ENCODE peak calls at places on chromosomes 5 and 9, in ten cellular contexts. One of them, this sample, is unnamed.

GRCh38 chr5:1067141-1068121 is 44.4 kb downstream of the SLC12A7 start:
- DNase-seq in NCI-H2029 treated with DMSO at 0.1 percent for 48 hours: no peak
- DNase-seq in tibial artery: no peak
- DNase-seq in stimulated activated effector memory CD8-positive, alpha-beta T cell treated with anti-CD3 and anti-CD28 coated beads, Interleukin-12 subunit alpha, Interleukin-12 subunit beta, amount 100 ng/mL, for 72 hours: no peak
- DNase-seq in T1000: no peak
- DNase-seq in H7: peak
- DNase-seq in K562: peak
- DNase-seq in NCI-H1436 treated with DMSO at 0.1 percent for 48 hours: no peak
- DNase-seq in HTR-8/SVneo: no peak
- DNase-seq in NCI-H524: no peak
- DNase-seq in this sample: no peak

GRCh38 chr5:31611002-31611401 is 27.9 kb upstream of the PDZD2 start:
- DNase-seq in HTR-8/SVneo: no peak
- DNase-seq in tibial artery: no peak
- DNase-seq in stimulated activated effector memory CD8-positive, alpha-beta T cell treated with anti-CD3 and anti-CD28 coated beads, Interleukin-12 subunit alpha, Interleukin-12 subunit beta, amount 100 ng/mL, for 72 hours: no peak
- DNase-seq in K562: no peak
- DNase-seq in H7: no peak
- DNase-seq in NCI-H524: no peak
- DNase-seq in NCI-H2029 treated with DMSO at 0.1 percent for 48 hours: no peak
- DNase-seq in NCI-H1436 treated with DMSO at 0.1 percent for 48 hours: no peak
- DNase-seq in T1000: no peak
- DNase-seq in this sample: no peak

GRCh38 chr5:160166069-160166972 is 47.1 kb upstream of the PWWP2A start:
- DNase-seq in tibial artery: no peak
- DNase-seq in NCI-H1436 treated with DMSO at 0.1 percent for 48 hours: no peak
- DNase-seq in NCI-H524: no peak
- DNase-seq in K562: no peak
- DNase-seq in stimulated activated effector memory CD8-positive, alpha-beta T cell treated with anti-CD3 and anti-CD28 coated beads, Interleukin-12 subunit alpha, Interleukin-12 subunit beta, amount 100 ng/mL, for 72 hours: no peak
- DNase-seq in T1000: no peak
- DNase-seq in H7: peak
- DNase-seq in NCI-H2029 treated with DMSO at 0.1 percent for 48 hours: no peak
- DNase-seq in HTR-8/SVneo: no peak
- DNase-seq in this sample: no peak

GRCh38 chr9:70049672-70050271 is 6.1 kb downstream of the MAMDC2 start:
- DNase-seq in tibial artery: peak
- DNase-seq in T1000: no peak
- DNase-seq in NCI-H2029 treated with DMSO at 0.1 percent for 48 hours: no peak
- DNase-seq in NCI-H524: no peak
- DNase-seq in H7: no peak
- DNase-seq in stimulated activated effector memory CD8-positive, alpha-beta T cell treated with anti-CD3 and anti-CD28 coated beads, Interleukin-12 subunit alpha, Interleukin-12 subunit beta, amount 100 ng/mL, for 72 hours: no peak
- DNase-seq in HTR-8/SVneo: no peak
- DNase-seq in NCI-H1436 treated with DMSO at 0.1 percent for 48 hours: no peak
- DNase-seq in K562: no peak
- DNase-seq in this sample: no peak

GRCh38 chr9:120043448-120043847 is 536.5 kb downstream of the CDK5RAP2 start:
- DNase-seq in T1000: no peak
- DNase-seq in K562: no peak
- DNase-seq in NCI-H1436 treated with DMSO at 0.1 percent for 48 hours: peak
- DNase-seq in stimulated activated effector memory CD8-positive, alpha-beta T cell treated with anti-CD3 and anti-CD28 coated beads, Interleukin-12 subunit alpha, Interleukin-12 subunit beta, amount 100 ng/mL, for 72 hours: no peak
- DNase-seq in HTR-8/SVneo: no peak
- DNase-seq in H7: no peak
- DNase-seq in NCI-H524: peak
- DNase-seq in NCI-H2029 treated with DMSO at 0.1 percent for 48 hours: peak
- DNase-seq in tibial artery: no peak
- DNase-seq in this sample: no peak

GRCh38 chr5:63911871-63912270 is 50.4 kb downstream of the HTR1A start:
- DNase-seq in T1000: no peak
- DNase-seq in H7: no peak
- DNase-seq in NCI-H2029 treated with DMSO at 0.1 percent for 48 hours: no peak
- DNase-seq in tibial artery: no peak
- DNase-seq in NCI-H1436 treated with DMSO at 0.1 percent for 48 hours: no peak
- DNase-seq in stimulated activated effector memory CD8-positive, alpha-beta T cell treated with anti-CD3 and anti-CD28 coated beads, Interleukin-12 subunit alpha, Interleukin-12 subunit beta, amount 100 ng/mL, for 72 hours: no peak
- DNase-seq in NCI-H524: no peak
- DNase-seq in HTR-8/SVneo: no peak
- DNase-seq in K562: no peak
- DNase-seq in this sample: no peak

GRCh38 chr5:10441992-10442435 is 335 bp downstream of the ROPN1L start:
- DNase-seq in T1000: no peak
- DNase-seq in HTR-8/SVneo: peak
- DNase-seq in NCI-H2029 treated with DMSO at 0.1 percent for 48 hours: no peak
- DNase-seq in H7: no peak
- DNase-seq in NCI-H524: no peak
- DNase-seq in K562: no peak
- DNase-seq in NCI-H1436 treated with DMSO at 0.1 percent for 48 hours: no peak
- DNase-seq in tibial artery: no peak
- DNase-seq in stimulated activated effector memory CD8-positive, alpha-beta T cell treated with anti-CD3 and anti-CD28 coated beads, Interleukin-12 subunit alpha, Interleukin-12 subunit beta, amount 100 ng/mL, for 72 hours: no peak
- DNase-seq in this sample: no peak

GRCh38 chr5:25448646-25449045 is 803.9 kb upstream of the CDH10 start:
- DNase-seq in NCI-H2029 treated with DMSO at 0.1 percent for 48 hours: no peak
- DNase-seq in H7: no peak
- DNase-seq in HTR-8/SVneo: no peak
- DNase-seq in tibial artery: no peak
- DNase-seq in T1000: no peak
- DNase-seq in NCI-H524: no peak
- DNase-seq in stimulated activated effector memory CD8-positive, alpha-beta T cell treated with anti-CD3 and anti-CD28 coated beads, Interleukin-12 subunit alpha, Interleukin-12 subunit beta, amount 100 ng/mL, for 72 hours: no peak
- DNase-seq in K562: no peak
- DNase-seq in NCI-H1436 treated with DMSO at 0.1 percent for 48 hours: no peak
- DNase-seq in this sample: no peak

GRCh38 chr9:37969130-37969529 is 65.2 kb upstream of the SLC25A51 start:
- DNase-seq in NCI-H524: no peak
- DNase-seq in NCI-H2029 treated with DMSO at 0.1 percent for 48 hours: no peak
- DNase-seq in NCI-H1436 treated with DMSO at 0.1 percent for 48 hours: no peak
- DNase-seq in HTR-8/SVneo: no peak
- DNase-seq in H7: no peak
- DNase-seq in stimulated activated effector memory CD8-positive, alpha-beta T cell treated with anti-CD3 and anti-CD28 coated beads, Interleukin-12 subunit alpha, Interleukin-12 subunit beta, amount 100 ng/mL, for 72 hours: no peak
- DNase-seq in tibial artery: no peak
- DNase-seq in T1000: no peak
- DNase-seq in K562: no peak
- DNase-seq in this sample: no peak

GRCh38 chr9:89746385-89747116 is 141.7 kb downstream of the GADD45G start:
- DNase-seq in K562: no peak
- DNase-seq in NCI-H2029 treated with DMSO at 0.1 percent for 48 hours: no peak
- DNase-seq in T1000: no peak
- DNase-seq in NCI-H524: peak
- DNase-seq in tibial artery: peak
- DNase-seq in HTR-8/SVneo: no peak
- DNase-seq in NCI-H1436 treated with DMSO at 0.1 percent for 48 hours: no peak
- DNase-seq in H7: no peak
- DNase-seq in stimulated activated effector memory CD8-positive, alpha-beta T cell treated with anti-CD3 and anti-CD28 coated beads, Interleukin-12 subunit alpha, Interleukin-12 subunit beta, amount 100 ng/mL, for 72 hours: no peak
- DNase-seq in this sample: no peak

GRCh38 chr5:59496524-59497134 is 396.9 kb downstream of the PDE4D start:
- DNase-seq in K562: peak
- DNase-seq in tibial artery: no peak
- DNase-seq in NCI-H1436 treated with DMSO at 0.1 percent for 48 hours: no peak
- DNase-seq in NCI-H524: no peak
- DNase-seq in NCI-H2029 treated with DMSO at 0.1 percent for 48 hours: no peak
- DNase-seq in stimulated activated effector memory CD8-positive, alpha-beta T cell treated with anti-CD3 and anti-CD28 coated beads, Interleukin-12 subunit alpha, Interleukin-12 subunit beta, amount 100 ng/mL, for 72 hours: no peak
- DNase-seq in T1000: no peak
- DNase-seq in HTR-8/SVneo: no peak
- DNase-seq in H7: peak
- DNase-seq in this sample: no peak

GRCh38 chr5:8827701-8828100 is 718.2 kb downstream of the SEMA5A start:
- DNase-seq in H7: no peak
- DNase-seq in tibial artery: no peak
- DNase-seq in NCI-H524: no peak
- DNase-seq in NCI-H2029 treated with DMSO at 0.1 percent for 48 hours: no peak
- DNase-seq in HTR-8/SVneo: no peak
- DNase-seq in K562: no peak
- DNase-seq in NCI-H1436 treated with DMSO at 0.1 percent for 48 hours: no peak
- DNase-seq in stimulated activated effector memory CD8-positive, alpha-beta T cell treated with anti-CD3 and anti-CD28 coated beads, Interleukin-12 subunit alpha, Interleukin-12 subunit beta, amount 100 ng/mL, for 72 hours: no peak
- DNase-seq in T1000: no peak
- DNase-seq in this sample: no peak

GRCh38 chr9:134502261-134503211 is 139.1 kb upstream of the COL5A1 start:
- DNase-seq in NCI-H524: peak
- DNase-seq in tibial artery: peak
- DNase-seq in NCI-H1436 treated with DMSO at 0.1 percent for 48 hours: no peak
- DNase-seq in T1000: peak
- DNase-seq in HTR-8/SVneo: peak
- DNase-seq in H7: peak
- DNase-seq in NCI-H2029 treated with DMSO at 0.1 percent for 48 hours: no peak
- DNase-seq in K562: no peak
- DNase-seq in stimulated activated effector memory CD8-positive, alpha-beta T cell treated with anti-CD3 and anti-CD28 coated beads, Interleukin-12 subunit alpha, Interleukin-12 subunit beta, amount 100 ng/mL, for 72 hours: no peak
- DNase-seq in this sample: no peak

GRCh38 chr9:26939934-26940711 is 6.9 kb downstream of the PLAA start:
- DNase-seq in NCI-H1436 treated with DMSO at 0.1 percent for 48 hours: no peak
- DNase-seq in T1000: no peak
- DNase-seq in NCI-H2029 treated with DMSO at 0.1 percent for 48 hours: no peak
- DNase-seq in stimulated activated effector memory CD8-positive, alpha-beta T cell treated with anti-CD3 and anti-CD28 coated beads, Interleukin-12 subunit alpha, Interleukin-12 subunit beta, amount 100 ng/mL, for 72 hours: no peak
- DNase-seq in tibial artery: no peak
- DNase-seq in NCI-H524: no peak
- DNase-seq in HTR-8/SVneo: no peak
- DNase-seq in K562: no peak
- DNase-seq in H7: no peak
- DNase-seq in this sample: no peak

GRCh38 chr9:109600142-109600541 is 102.0 kb upstream of the PTPN3 start:
- DNase-seq in stimulated activated effector memory CD8-positive, alpha-beta T cell treated with anti-CD3 and anti-CD28 coated beads, Interleukin-12 subunit alpha, Interleukin-12 subunit beta, amount 100 ng/mL, for 72 hours: no peak
- DNase-seq in NCI-H2029 treated with DMSO at 0.1 percent for 48 hours: no peak
- DNase-seq in tibial artery: no peak
- DNase-seq in NCI-H524: no peak
- DNase-seq in T1000: peak
- DNase-seq in K562: no peak
- DNase-seq in HTR-8/SVneo: peak
- DNase-seq in NCI-H1436 treated with DMSO at 0.1 percent for 48 hours: no peak
- DNase-seq in H7: peak
- DNase-seq in this sample: no peak

GRCh38 chr9:38181866-38182265 is 112.8 kb upstream of the SHB start:
- DNase-seq in T1000: no peak
- DNase-seq in K562: no peak
- DNase-seq in NCI-H524: no peak
- DNase-seq in HTR-8/SVneo: no peak
- DNase-seq in tibial artery: no peak
- DNase-seq in H7: no peak
- DNase-seq in stimulated activated effector memory CD8-positive, alpha-beta T cell treated with anti-CD3 and anti-CD28 coated beads, Interleukin-12 subunit alpha, Interleukin-12 subunit beta, amount 100 ng/mL, for 72 hours: no peak
- DNase-seq in NCI-H2029 treated with DMSO at 0.1 percent for 48 hours: no peak
- DNase-seq in NCI-H1436 treated with DMSO at 0.1 percent for 48 hours: no peak
- DNase-seq in this sample: no peak

GRCh38 chr5:67591491-67591890 is 394.9 kb upstream of the CD180 start:
- DNase-seq in K562: no peak
- DNase-seq in NCI-H2029 treated with DMSO at 0.1 percent for 48 hours: no peak
- DNase-seq in stimulated activated effector memory CD8-positive, alpha-beta T cell treated with anti-CD3 and anti-CD28 coated beads, Interleukin-12 subunit alpha, Interleukin-12 subunit beta, amount 100 ng/mL, for 72 hours: no peak
- DNase-seq in tibial artery: no peak
- DNase-seq in T1000: no peak
- DNase-seq in H7: no peak
- DNase-seq in NCI-H524: no peak
- DNase-seq in NCI-H1436 treated with DMSO at 0.1 percent for 48 hours: no peak
- DNase-seq in HTR-8/SVneo: no peak
- DNase-seq in this sample: no peak

GRCh38 chr9:83355024-83355444 is 183.2 kb downstream of the FRMD3 start:
- DNase-seq in NCI-H1436 treated with DMSO at 0.1 percent for 48 hours: no peak
- DNase-seq in T1000: no peak
- DNase-seq in K562: no peak
- DNase-seq in H7: no peak
- DNase-seq in NCI-H524: no peak
- DNase-seq in stimulated activated effector memory CD8-positive, alpha-beta T cell treated with anti-CD3 and anti-CD28 coated beads, Interleukin-12 subunit alpha, Interleukin-12 subunit beta, amount 100 ng/mL, for 72 hours: no peak
- DNase-seq in tibial artery: no peak
- DNase-seq in HTR-8/SVneo: no peak
- DNase-seq in NCI-H2029 treated with DMSO at 0.1 percent for 48 hours: no peak
- DNase-seq in this sample: no peak

GRCh38 chr9:118459832-118460425 is 755.7 kb downstream of the TLR4 start:
- DNase-seq in NCI-H2029 treated with DMSO at 0.1 percent for 48 hours: no peak
- DNase-seq in stimulated activated effector memory CD8-positive, alpha-beta T cell treated with anti-CD3 and anti-CD28 coated beads, Interleukin-12 subunit alpha, Interleukin-12 subunit beta, amount 100 ng/mL, for 72 hours: no peak
- DNase-seq in tibial artery: no peak
- DNase-seq in K562: no peak
- DNase-seq in NCI-H1436 treated with DMSO at 0.1 percent for 48 hours: no peak
- DNase-seq in HTR-8/SVneo: no peak
- DNase-seq in NCI-H524: peak
- DNase-seq in H7: no peak
- DNase-seq in T1000: no peak
- DNase-seq in this sample: no peak

GRCh38 chr9:91048739-91049138 is 247.1 kb downstream of the SYK start:
- DNase-seq in NCI-H2029 treated with DMSO at 0.1 percent for 48 hours: no peak
- DNase-seq in stimulated activated effector memory CD8-positive, alpha-beta T cell treated with anti-CD3 and anti-CD28 coated beads, Interleukin-12 subunit alpha, Interleukin-12 subunit beta, amount 100 ng/mL, for 72 hours: no peak
- DNase-seq in HTR-8/SVneo: no peak
- DNase-seq in K562: no peak
- DNase-seq in tibial artery: no peak
- DNase-seq in H7: no peak
- DNase-seq in NCI-H524: peak
- DNase-seq in T1000: no peak
- DNase-seq in NCI-H1436 treated with DMSO at 0.1 percent for 48 hours: no peak
- DNase-seq in this sample: no peak

GRCh38 chr9:21559402-21560280 is 77.5 kb upstream of the IFNE start:
- DNase-seq in T1000: peak
- DNase-seq in K562: no peak
- DNase-seq in HTR-8/SVneo: peak
- DNase-seq in H7: peak
- DNase-seq in NCI-H524: peak
- DNase-seq in NCI-H2029 treated with DMSO at 0.1 percent for 48 hours: no peak
- DNase-seq in tibial artery: no peak
- DNase-seq in stimulated activated effector memory CD8-positive, alpha-beta T cell treated with anti-CD3 and anti-CD28 coated beads, Interleukin-12 subunit alpha, Interleukin-12 subunit beta, amount 100 ng/mL, for 72 hours: peak
- DNase-seq in NCI-H1436 treated with DMSO at 0.1 percent for 48 hours: no peak
- DNase-seq in this sample: peak

GRCh38 chr9:104256031-104256709 is 162.1 kb downstream of the SMC2 start:
- DNase-seq in NCI-H524: peak
- DNase-seq in HTR-8/SVneo: no peak
- DNase-seq in H7: no peak
- DNase-seq in NCI-H2029 treated with DMSO at 0.1 percent for 48 hours: no peak
- DNase-seq in stimulated activated effector memory CD8-positive, alpha-beta T cell treated with anti-CD3 and anti-CD28 coated beads, Interleukin-12 subunit alpha, Interleukin-12 subunit beta, amount 100 ng/mL, for 72 hours: no peak
- DNase-seq in K562: no peak
- DNase-seq in NCI-H1436 treated with DMSO at 0.1 percent for 48 hours: no peak
- DNase-seq in tibial artery: no peak
- DNase-seq in T1000: no peak
- DNase-seq in this sample: no peak

GRCh38 chr5:14250094-14250777 is 107.1 kb downstream of the TRIO start:
- DNase-seq in H7: peak
- DNase-seq in stimulated activated effector memory CD8-positive, alpha-beta T cell treated with anti-CD3 and anti-CD28 coated beads, Interleukin-12 subunit alpha, Interleukin-12 subunit beta, amount 100 ng/mL, for 72 hours: no peak
- DNase-seq in tibial artery: peak
- DNase-seq in NCI-H1436 treated with DMSO at 0.1 percent for 48 hours: peak
- DNase-seq in K562: peak
- DNase-seq in HTR-8/SVneo: no peak
- DNase-seq in NCI-H524: peak
- DNase-seq in NCI-H2029 treated with DMSO at 0.1 percent for 48 hours: peak
- DNase-seq in T1000: no peak
- DNase-seq in this sample: no peak

GRCh38 chr5:13956441-13956840 is 12.0 kb upstream of the DNAH5 start:
- DNase-seq in HTR-8/SVneo: no peak
- DNase-seq in NCI-H524: no peak
- DNase-seq in NCI-H1436 treated with DMSO at 0.1 percent for 48 hours: no peak
- DNase-seq in stimulated activated effector memory CD8-positive, alpha-beta T cell treated with anti-CD3 and anti-CD28 coated beads, Interleukin-12 subunit alpha, Interleukin-12 subunit beta, amount 100 ng/mL, for 72 hours: no peak
- DNase-seq in H7: no peak
- DNase-seq in tibial artery: no peak
- DNase-seq in NCI-H2029 treated with DMSO at 0.1 percent for 48 hours: no peak
- DNase-seq in K562: no peak
- DNase-seq in T1000: no peak
- DNase-seq in this sample: no peak

GRCh38 chr5:66821626-66822429 is 225.6 kb downstream of the MAST4 start:
- DNase-seq in T1000: no peak
- DNase-seq in HTR-8/SVneo: no peak
- DNase-seq in NCI-H1436 treated with DMSO at 0.1 percent for 48 hours: no peak
- DNase-seq in NCI-H2029 treated with DMSO at 0.1 percent for 48 hours: no peak
- DNase-seq in K562: no peak
- DNase-seq in stimulated activated effector memory CD8-positive, alpha-beta T cell treated with anti-CD3 and anti-CD28 coated beads, Interleukin-12 subunit alpha, Interleukin-12 subunit beta, amount 100 ng/mL, for 72 hours: peak
- DNase-seq in NCI-H524: peak
- DNase-seq in H7: no peak
- DNase-seq in tibial artery: no peak
- DNase-seq in this sample: no peak

GRCh38 chr5:60377826-60378225 is 322.1 kb downstream of the DEPDC1B start:
- DNase-seq in NCI-H2029 treated with DMSO at 0.1 percent for 48 hours: no peak
- DNase-seq in HTR-8/SVneo: no peak
- DNase-seq in NCI-H524: no peak
- DNase-seq in tibial artery: no peak
- DNase-seq in T1000: no peak
- DNase-seq in K562: no peak
- DNase-seq in stimulated activated effector memory CD8-positive, alpha-beta T cell treated with anti-CD3 and anti-CD28 coated beads, Interleukin-12 subunit alpha, Interleukin-12 subunit beta, amount 100 ng/mL, for 72 hours: no peak
- DNase-seq in NCI-H1436 treated with DMSO at 0.1 percent for 48 hours: no peak
- DNase-seq in H7: no peak
- DNase-seq in this sample: no peak

GRCh38 chr9:108473209-108474112 is 382.3 kb downstream of the ACTL7B start:
- DNase-seq in NCI-H2029 treated with DMSO at 0.1 percent for 48 hours: peak
- DNase-seq in H7: no peak
- DNase-seq in NCI-H1436 treated with DMSO at 0.1 percent for 48 hours: no peak
- DNase-seq in stimulated activated effector memory CD8-positive, alpha-beta T cell treated with anti-CD3 and anti-CD28 coated beads, Interleukin-12 subunit alpha, Interleukin-12 subunit beta, amount 100 ng/mL, for 72 hours: no peak
- DNase-seq in NCI-H524: no peak
- DNase-seq in tibial artery: peak
- DNase-seq in HTR-8/SVneo: peak
- DNase-seq in K562: no peak
- DNase-seq in T1000: peak
- DNase-seq in this sample: no peak

GRCh38 chr9:89426389-89426961 is 71.4 kb downstream of the SEMA4D start:
- DNase-seq in NCI-H1436 treated with DMSO at 0.1 percent for 48 hours: no peak
- DNase-seq in K562: no peak
- DNase-seq in stimulated activated effector memory CD8-positive, alpha-beta T cell treated with anti-CD3 and anti-CD28 coated beads, Interleukin-12 subunit alpha, Interleukin-12 subunit beta, amount 100 ng/mL, for 72 hours: peak
- DNase-seq in HTR-8/SVneo: no peak
- DNase-seq in NCI-H524: no peak
- DNase-seq in NCI-H2029 treated with DMSO at 0.1 percent for 48 hours: no peak
- DNase-seq in H7: no peak
- DNase-seq in T1000: no peak
- DNase-seq in tibial artery: no peak
- DNase-seq in this sample: no peak